ENCODE peak calls at places on chromosomes 7 and 10, in six cellular contexts. N, F, M, U, R and I are unnamed samples.

GRCh38 chr7:3888096-3888495 is 587.0 kb downstream of the SDK1 start:
- DNase-seq in N (no peak), F (peak; percentile 9), M (no peak), U (no peak), R (no peak), I (no peak)

GRCh38 chr10:23829556-23829955 is 379.4 kb upstream of the KIAA1217 start:
- DNase-seq in N (no peak), F (no peak), M (no peak), U (no peak), R (no peak), I (no peak)

GRCh38 chr10:67520924-67521520 is 175.0 kb downstream of the CTNNA3 start:
- DNase-seq in N (peak; percentile 9), F (peak; percentile 73), M (no peak), U (peak; percentile 17), R (no peak), I (peak; percentile 42)

GRCh38 chr10:79947083-79947415 is 1.9 kb downstream of the SFTPD start:
- DNase-seq in N (no peak), F (no peak), M (no peak), U (no peak), R (no peak), I (peak; percentile 62)

GRCh38 chr10:77162697-77163096 is 474.9 kb downstream of the KCNMA1 start:
- DNase-seq in N (no peak), F (no peak), M (no peak), U (no peak), R (no peak), I (no peak)

GRCh38 chr7:101241015-101241363 is 3.4 kb upstream of the CLDN15 start:
- DNase-seq in N (no peak), F (no peak), M (no peak), U (no peak), R (no peak), I (no peak)

GRCh38 chr7:151236406-151236805 is 4.1 kb downstream of the CHPF2 start:
- DNase-seq in N (no peak), F (no peak), M (no peak), U (no peak), R (no peak), I (no peak)

GRCh38 chr7:141708053-141708452 is at the start of gene WEE2:
- DNase-seq in N (no peak), F (no peak), M (no peak), U (peak; percentile 32), R (no peak), I (no peak)

GRCh38 chr10:43390791-43391190 is 18.2 kb downstream of the HNRNPF start:
- DNase-seq in N (no peak), F (peak; percentile 68), M (no peak), U (no peak), R (no peak), I (no peak)

GRCh38 chr10:114499630-114500190 is 95.4 kb upstream of the AFAP1L2 start:
- DNase-seq in N (peak; percentile 59), F (no peak), M (peak; percentile 9), U (no peak), R (peak; percentile 76), I (no peak)

GRCh38 chr7:28729276-28729675 is 228.9 kb downstream of the TRIL start:
- DNase-seq in N (no peak), F (no peak), M (no peak), U (peak; percentile 41), R (no peak), I (peak; percentile 21)

GRCh38 chr10:13907570-13907969 is 320.8 kb downstream of the PRPF18 start:
- DNase-seq in N (no peak), F (no peak), M (no peak), U (no peak), R (no peak), I (no peak)

GRCh38 chr7:17546206-17546998 is 247.9 kb downstream of the AHR start:
- DNase-seq in N (no peak), F (peak; percentile 93), M (no peak), U (no peak), R (no peak), I (no peak)

GRCh38 chr7:31986878-31987518 is 83.2 kb downstream of the PDE1C start:
- DNase-seq in N (no peak), F (peak; percentile 4), M (no peak), U (no peak), R (no peak), I (no peak)

GRCh38 chr10:25824050-25824449 is 110.0 kb upstream of the MYO3A start:
- DNase-seq in N (no peak), F (no peak), M (no peak), U (no peak), R (no peak), I (no peak)

GRCh38 chr7:25495342-25495855 is 267.1 kb upstream of the NPVF start:
- DNase-seq in N (no peak), F (no peak), M (no peak), U (peak; percentile 48), R (no peak), I (no peak)

GRCh38 chr10:33248638-33249037 is 85.8 kb downstream of the NRP1 start:
- DNase-seq in N (peak; percentile 47), F (peak; percentile 75), M (peak; percentile 4), U (no peak), R (no peak), I (no peak)

GRCh38 chr10:64112697-64113367 is 591.6 kb downstream of the REEP3 start:
- DNase-seq in N (no peak), F (no peak), M (no peak), U (no peak), R (no peak), I (no peak)

GRCh38 chr7:99927536-99927935 is 1.9 kb downstream of the GJC3 start:
- DNase-seq in N (no peak), F (no peak), M (no peak), U (no peak), R (no peak), I (no peak)

GRCh38 chr10:58651040-58651439 is 138.4 kb downstream of the BICC1 start:
- DNase-seq in N (no peak), F (peak; percentile 85), M (no peak), U (no peak), R (no peak), I (no peak)

GRCh38 chr7:101333912-101334311 is 12.3 kb upstream of the IFT22 start:
- DNase-seq in N (no peak), F (no peak), M (no peak), U (no peak), R (no peak), I (no peak)

GRCh38 chr7:41316410-41316809 is 386.5 kb downstream of the INHBA start:
- DNase-seq in N (no peak), F (no peak), M (no peak), U (no peak), R (no peak), I (no peak)